ENCODE peak calls at places on chromosomes 13 and 19, in eight cellular contexts. U is CD8-positive, alpha-beta memory T cell; M is effector memory CD4-positive, alpha-beta T cell; K is ovary; T is transverse colon; H is adrenal gland; L is GM12878; C is K562. Q is an unnamed sample.

GRCh38 chr13:112141643-112142400 is 74.9 kb downstream of the SOX1 start:
- DNase-seq in U (no peak), M (no peak), K (no peak), T (peak; percentile 23), H (no peak), L (no peak), C (no peak), Q (no peak)

GRCh38 chr13:22662771-22663170 is 518.0 kb upstream of the SGCG start:
- DNase-seq in U (no peak), M (no peak), K (no peak), T (no peak), H (no peak), L (no peak), C (no peak), Q (no peak)

GRCh38 chr19:16198363-16198636 is 589 bp downstream of the AP1M1 start:
- DNase-seq in U (no peak), M (no peak), K (no peak), T (peak; percentile 40), H (no peak), L (no peak), C (peak; percentile 22), Q (no peak)

GRCh38 chr13:20057963-20058362 is 99.4 kb downstream of the ZMYM2 start:
- DNase-seq in U (no peak), M (no peak), K (no peak), T (no peak), H (no peak), L (no peak), C (no peak), Q (no peak)

GRCh38 chr19:17061205-17061604 is 14.0 kb downstream of the HAUS8 start:
- DNase-seq in U (no peak), M (no peak), K (no peak), T (peak; percentile 58), H (no peak), L (no peak), C (no peak), Q (no peak)

GRCh38 chr13:105273665-105274222 is 1261.7 kb downstream of the EFNB2 start:
- DNase-seq in U (no peak), M (no peak), K (no peak), T (no peak), H (no peak), L (no peak), C (no peak), Q (no peak)

GRCh38 chr13:80141114-80141849 is 199.6 kb downstream of the SPRY2 start:
- DNase-seq in U (no peak), M (no peak), K (peak; percentile 74), T (no peak), H (peak; percentile 28), L (no peak), C (no peak), Q (no peak)

GRCh38 chr19:4521170-4521887 is 3.0 kb upstream of the PLIN4 start:
- DNase-seq in U (no peak), M (no peak), K (no peak), T (no peak), H (no peak), L (no peak), C (no peak), Q (no peak)

GRCh38 chr13:94987081-94987480 is 274.7 kb upstream of the SOX21 start:
- DNase-seq in U (no peak), M (no peak), K (no peak), T (no peak), H (no peak), L (no peak), C (no peak), Q (no peak)

GRCh38 chr13:41416276-41416675 is 41.1 kb upstream of the RGCC start:
- DNase-seq in U (no peak), M (no peak), K (no peak), T (no peak), H (no peak), L (no peak), C (no peak), Q (no peak)

GRCh38 chr13:39036212-39036611 is 1.7 kb downstream of the PROSER1 start:
- DNase-seq in U (no peak), M (no peak), K (no peak), T (peak; percentile 21), H (no peak), L (no peak), C (peak; percentile 29), Q (peak; percentile 66)

GRCh38 chr13:50529154-50529882 is 314.2 kb downstream of the DLEU7 start:
- DNase-seq in U (no peak), M (no peak), K (peak; percentile 84), T (peak; percentile 84), H (peak; percentile 87), L (no peak), C (peak; percentile 31), Q (no peak)

GRCh38 chr19:13982773-13983172 is 23.3 kb downstream of the RFX1 start:
- DNase-seq in U (no peak), M (no peak), K (no peak), T (no peak), H (no peak), L (no peak), C (no peak), Q (no peak)

GRCh38 chr19:40614595-40615411 is 13.6 kb downstream of the LTBP4 start:
- DNase-seq in U (peak; percentile 76), M (peak; percentile 70), K (peak; percentile 89), T (peak; percentile 93), H (peak; percentile 90), L (peak; percentile 35), C (peak; percentile 98), Q (peak; percentile 75)

GRCh38 chr19:51181377-51181912 is 39.3 kb downstream of the SIGLEC7 start:
- DNase-seq in U (no peak), M (no peak), K (no peak), T (no peak), H (no peak), L (no peak), C (no peak), Q (no peak)

GRCh38 chr13:20428666-20429644 is 96.7 kb downstream of the CRYL1 start:
- DNase-seq in U (no peak), M (no peak), K (no peak), T (no peak), H (no peak), L (no peak), C (no peak), Q (no peak)

GRCh38 chr19:5588441-5588840 is 20.7 kb upstream of the TINCR start:
- DNase-seq in U (no peak), M (no peak), K (no peak), T (no peak), H (peak; percentile 76), L (no peak), C (no peak), Q (no peak)
- H3K36me3 ChIP-seq in U (peaks cover 47% of the 10 kb centered on the region), M (peaks cover 65% of the 10 kb centered on the region), K (no peaks in the 10 kb centered on the region), T (peaks cover 56% of the 10 kb centered on the region), H (no peaks in the 10 kb centered on the region), L (peaks cover 49% of the 10 kb centered on the region), C (peaks cover 90% of the 10 kb centered on the region), Q (peaks cover 64% of the 10 kb centered on the region)

DNA sequence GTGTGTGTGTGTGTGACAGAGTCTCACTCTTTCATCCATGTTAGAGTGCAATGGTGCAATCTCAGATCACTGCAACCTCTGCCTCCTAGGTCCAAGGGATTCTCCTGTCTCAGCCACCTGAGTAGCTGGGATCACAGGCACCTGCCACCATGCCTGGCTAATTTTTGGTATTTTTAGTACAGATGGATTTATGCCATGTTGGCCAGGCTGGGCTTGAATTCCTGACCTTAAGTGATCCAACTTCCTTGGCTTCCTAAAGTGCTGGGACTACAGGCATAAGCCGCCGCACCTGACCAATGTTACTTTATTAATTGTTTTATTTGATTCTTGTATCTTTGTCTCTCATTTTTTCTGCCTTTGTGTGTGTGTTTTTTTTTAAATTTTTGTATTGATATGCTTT is 89.6 kb downstream of the ZNF486 start:
- DNase-seq in U (no peak), M (no peak), K (no peak), T (no peak), H (no peak), L (no peak), C (no peak), Q (no peak)
- H3K9me3 ChIP-seq in U (no peaks in the 10 kb centered on the region), M (no peaks in the 10 kb centered on the region), K (no peaks in the 10 kb centered on the region), T (no peaks in the 10 kb centered on the region), H (no peaks in the 10 kb centered on the region), L (no peaks in the 10 kb centered on the region), C (no peaks in the 10 kb centered on the region), Q (no peaks in the 10 kb centered on the region)

DNA sequence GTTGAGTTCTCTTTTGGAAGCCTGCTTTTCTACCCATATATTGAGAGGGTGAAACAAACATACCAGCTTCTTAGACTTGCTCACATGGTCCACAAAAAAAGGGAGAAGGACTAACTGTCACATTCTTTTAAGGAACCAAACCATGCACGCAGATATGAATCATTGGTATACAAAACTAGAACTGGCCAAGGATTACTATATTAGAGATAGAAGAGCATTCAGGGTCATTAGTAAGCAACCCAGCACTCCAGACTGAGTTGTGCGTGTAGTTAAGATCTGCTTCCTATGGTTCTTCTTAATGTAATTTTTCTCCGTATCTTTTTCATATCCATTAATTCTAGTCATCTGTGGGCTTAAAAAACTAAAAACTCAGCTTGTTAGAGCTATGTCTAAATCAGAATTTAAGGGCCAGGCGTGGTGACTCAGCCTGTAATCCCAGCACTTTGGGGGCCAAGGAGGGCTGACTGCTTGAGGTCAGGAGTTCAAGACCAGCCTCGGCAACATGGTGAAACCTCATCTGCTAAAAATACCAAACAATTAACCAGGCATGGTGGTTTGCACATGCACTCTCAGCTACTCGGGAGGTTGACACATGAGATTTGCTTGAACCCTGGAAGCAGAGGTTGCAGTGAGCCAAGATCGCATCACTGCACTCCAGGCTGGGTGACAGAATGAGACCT is 19.6 kb downstream of the ALG5 start:
- DNase-seq in U (no peak), M (no peak), K (no peak), T (no peak), H (no peak), L (no peak), C (no peak), Q (no peak)
- H3K36me3 ChIP-seq in U (peaks cover 16% of the 10 kb centered on the region), M (peaks cover 34% of the 10 kb centered on the region), K (no peaks in the 10 kb centered on the region), T (peaks cover 26% of the 10 kb centered on the region), H (no peaks in the 10 kb centered on the region), L (peaks cover 1% of the 10 kb centered on the region), C (peaks cover 56% of the 10 kb centered on the region), Q (peaks cover 50% of the 10 kb centered on the region)

DNA sequence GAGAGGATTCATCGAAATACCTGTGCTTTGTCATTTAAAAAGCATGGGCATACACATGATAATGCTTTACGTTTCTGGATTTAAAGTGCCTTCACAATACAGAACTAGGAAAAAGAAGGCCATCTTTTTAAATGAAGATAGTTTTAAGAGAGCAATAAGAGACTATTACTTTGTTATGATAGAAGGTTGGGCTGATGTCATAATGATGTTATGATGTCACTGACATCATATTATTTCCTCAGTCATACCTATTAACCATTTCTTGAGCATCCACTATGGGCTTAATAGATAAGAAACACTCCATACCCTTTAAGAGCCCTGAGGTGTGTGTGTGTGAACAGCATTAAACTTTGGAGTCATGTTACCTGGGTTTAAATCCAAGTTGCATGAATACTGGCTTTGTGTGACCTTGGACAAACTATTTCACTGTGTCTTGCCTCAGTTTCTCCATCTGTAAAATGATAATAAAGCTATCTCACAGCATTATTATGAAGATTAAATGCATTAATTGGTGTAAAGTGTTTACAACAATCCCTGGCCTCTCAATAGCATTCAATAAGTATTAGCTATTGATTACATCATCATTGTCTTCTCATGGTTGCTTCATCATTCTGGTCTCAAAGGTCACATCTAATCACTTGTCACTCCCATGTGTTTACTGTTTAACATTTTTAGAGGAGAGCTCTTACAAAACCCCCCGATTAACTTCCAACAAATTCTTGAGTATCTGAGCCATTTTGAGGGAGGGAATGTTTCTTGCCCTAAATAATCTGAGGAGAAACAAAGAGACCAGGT is 11.1 kb downstream of the ZNF181 start:
- DNase-seq in U (no peak), M (no peak), K (no peak), T (no peak), H (no peak), L (no peak), C (no peak), Q (no peak)
- H3K9me3 ChIP-seq in U (peaks cover 37% of the 10 kb centered on the region), M (peaks cover 21% of the 10 kb centered on the region), K (no peaks in the 10 kb centered on the region), T (peaks cover 92% of the 10 kb centered on the region), H (no peaks in the 10 kb centered on the region), L (no peaks in the 10 kb centered on the region), C (no peaks in the 10 kb centered on the region), Q (peaks cover 65% of the 10 kb centered on the region)

GRCh38 chr19:49490287-49491029 is 3.0 kb downstream of the RPL13A start:
- DNase-seq in U (no peak), M (no peak), K (no peak), T (no peak), H (no peak), L (no peak), C (no peak), Q (no peak)
- H3K36me3 ChIP-seq in U (peaks cover 52% of the 10 kb centered on the region), M (peaks cover 57% of the 10 kb centered on the region), K (no peaks in the 10 kb centered on the region), T (peaks cover 32% of the 10 kb centered on the region), H (no peaks in the 10 kb centered on the region), L (peaks cover 26% of the 10 kb centered on the region), C (peaks cover 53% of the 10 kb centered on the region), Q (peaks cover 49% of the 10 kb centered on the region)

Q was measured in CD4-positive, CD25-positive, alpha-beta regulatory T cell.